ENCODE peak calls at places on chromosomes 16 and 17, in six cellular contexts. G is T-cell, O is NCI-H1105, L is AG20443, Z is astrocyte of the hippocampus, W is HuH-7.5. A is an unnamed sample.

GRCh38 chr17:76676629-76677028 is 33.1 kb upstream of the ST6GALNAC1 start:
- DNase-seq in G (no peak), O (no peak), L (no peak), Z (no peak), W (no peak), A (no peak)

GRCh38 chr16:72974142-72974769 is 73.7 kb downstream of the ZFHX3 start:
- DNase-seq in G (no peak), O (peak; percentile 61), L (no peak), Z (peak; percentile 16), W (no peak), A (peak; percentile 47)

GRCh38 chr16:67935096-67935401 is 1.6 kb downstream of the PSMB10 start:
- DNase-seq in G (no peak), O (no peak), L (no peak), Z (peak; percentile 44), W (no peak), A (no peak)

GRCh38 chr16:24315343-24315742 is 59.2 kb downstream of the CACNG3 start:
- DNase-seq in G (no peak), O (no peak), L (no peak), Z (no peak), W (no peak), A (no peak)

GRCh38 chr17:32226881-32227280 is 38.8 kb upstream of the RHBDL3 start:
- DNase-seq in G (no peak), O (no peak), L (no peak), Z (no peak), W (no peak), A (no peak)

GRCh38 chr17:29593546-29594440 is 861 bp downstream of the ANKRD13B start:
- DNase-seq in G (no peak), O (no peak), L (no peak), Z (peak; percentile 66), W (peak; percentile 69), A (peak; percentile 37)

GRCh38 chr17:63487014-63487339 is 10.1 kb downstream of the ACE start:
- DNase-seq in G (no peak), O (no peak), L (no peak), Z (no peak), W (no peak), A (no peak)

GRCh38 chr17:31649302-31649701 is 209.7 kb downstream of the COPRS start:
- DNase-seq in G (no peak), O (no peak), L (no peak), Z (no peak), W (no peak), A (no peak)

GRCh38 chr16:85396879-85397871 is 215.9 kb upstream of the GSE1 start:
- DNase-seq in G (no peak), O (no peak), L (no peak), Z (no peak), W (no peak), A (peak; percentile 85)

GRCh38 chr16:56851671-56852400 is 13.2 kb upstream of the SLC12A3 start:
- DNase-seq in G (no peak), O (no peak), L (peak; percentile 43), Z (peak; percentile 58), W (no peak), A (no peak)

GRCh38 chr16:49081556-49081955 is 200.1 kb downstream of the CBLN1 start:
- DNase-seq in G (no peak), O (no peak), L (no peak), Z (no peak), W (no peak), A (no peak)

GRCh38 chr16:71249399-71249798 is 18.9 kb upstream of the HYDIN start:
- DNase-seq in G (no peak), O (no peak), L (no peak), Z (no peak), W (no peak), A (no peak)

GRCh38 chr17:71634376-71634775 is 486.4 kb upstream of the SOX9 start:
- DNase-seq in G (no peak), O (no peak), L (no peak), Z (no peak), W (no peak), A (no peak)

GRCh38 chr17:185445-186138 is 4.1 kb upstream of the DOC2B start:
- DNase-seq in G (no peak), O (no peak), L (no peak), Z (peak; percentile 31), W (no peak), A (no peak)

GRCh38 chr16:79843631-79844043 is 243.1 kb upstream of the MAF start:
- DNase-seq in G (no peak), O (no peak), L (no peak), Z (no peak), W (no peak), A (no peak)

GRCh38 chr16:19963306-19963705 is 78.7 kb upstream of the GPRC5B start:
- DNase-seq in G (no peak), O (peak; percentile 39), L (no peak), Z (peak; percentile 52), W (no peak), A (no peak)

GRCh38 chr16:89602273-89602951 is 11.0 kb upstream of the DPEP1 start:
- DNase-seq in G (peak; percentile 43), O (no peak), L (peak; percentile 89), Z (peak; percentile 86), W (no peak), A (no peak)

GRCh38 chr16:11792404-11793260 is 4.4 kb downstream of the ZC3H7A start:
- DNase-seq in G (no peak), O (peak; percentile 99), L (no peak), Z (no peak), W (no peak), A (peak; percentile 98)

A was measured in NCI-H345.